ENCODE peak calls at places on chromosome 12, in five cellular contexts. One of them, this sample, is unnamed.

GRCh38 chr12:124939428-124940142 is 25.1 kb upstream of the UBC start:
- DNase-seq in IMR-90: peak; percentile 98
- DNase-seq in K562: peak; percentile 96
- DNase-seq in A549: peak; percentile 97
- DNase-seq in H1: peak; percentile 95
- DNase-seq in this sample: peak; percentile 90

GRCh38 chr12:6554990-6555691 is 701 bp downstream of the IFFO1 start:
- DNase-seq in IMR-90: no peak
- DNase-seq in A549: no peak
- DNase-seq in K562: no peak
- DNase-seq in H1: no peak
- DNase-seq in this sample: no peak

GRCh38 chr12:132597333-132598283 is 12.8 kb downstream of the LRCOL1 start:
- DNase-seq in H1: peak; percentile 62
- DNase-seq in IMR-90: peak; percentile 23
- DNase-seq in A549: peak; percentile 74
- DNase-seq in K562: peak; percentile 62
- DNase-seq in this sample: no peak

GRCh38 chr12:57527184-57527583 is 4.6 kb downstream of the MBD6 start:
- DNase-seq in IMR-90: no peak
- DNase-seq in H1: no peak
- DNase-seq in K562: no peak
- DNase-seq in A549: no peak
- DNase-seq in this sample: no peak

GRCh38 chr12:52884526-52885293 is 20.2 kb downstream of the KRT8 start:
- DNase-seq in H1: peak; percentile 98
- DNase-seq in K562: peak; percentile 83
- DNase-seq in A549: peak; percentile 74
- DNase-seq in IMR-90: peak; percentile 36
- DNase-seq in this sample: peak; percentile 97

GRCh38 chr12:64450057-64450640 is 1.8 kb upstream of the TBK1 start:
- DNase-seq in K562: no peak
- DNase-seq in IMR-90: no peak
- DNase-seq in A549: no peak
- DNase-seq in H1: no peak
- DNase-seq in this sample: no peak

GRCh38 chr12:49809369-49810158 is 18.6 kb downstream of the NCKAP5L start:
- DNase-seq in K562: no peak
- DNase-seq in A549: no peak
- DNase-seq in H1: no peak
- DNase-seq in IMR-90: no peak
- DNase-seq in this sample: no peak

GRCh38 chr12:12661086-12661485 is 34.9 kb downstream of the GPR19 start:
- DNase-seq in K562: no peak
- DNase-seq in A549: no peak
- DNase-seq in H1: no peak
- DNase-seq in IMR-90: peak; percentile 76
- DNase-seq in this sample: no peak

GRCh38 chr12:48131517-48131916 is 12.4 kb downstream of the PFKM start:
- DNase-seq in IMR-90: no peak
- DNase-seq in H1: no peak
- DNase-seq in K562: no peak
- DNase-seq in A549: no peak
- DNase-seq in this sample: no peak

GRCh38 chr12:98856897-98857540 is 211.9 kb downstream of the APAF1 start:
- DNase-seq in H1: peak; percentile 60
- DNase-seq in A549: no peak
- DNase-seq in K562: no peak
- DNase-seq in IMR-90: no peak
- DNase-seq in this sample: no peak

GRCh38 chr12:98582093-98582492 is 11.4 kb upstream of the SLC25A3 start:
- DNase-seq in H1: no peak
- DNase-seq in K562: no peak
- DNase-seq in A549: no peak
- DNase-seq in IMR-90: peak; percentile 58
- DNase-seq in this sample: no peak

GRCh38 chr12:110107369-110108281 is 16.5 kb upstream of the IFT81 start:
- DNase-seq in K562: peak; percentile 41
- DNase-seq in IMR-90: peak; percentile 97
- DNase-seq in H1: no peak
- DNase-seq in A549: peak; percentile 98
- DNase-seq in this sample: peak; percentile 73
- TF ChIP-seq MAFK in K562: no peak
- TF ChIP-seq MAFK in IMR-90: no peak
- TF ChIP-seq MAFK in H1: no peak
- TF ChIP-seq MAFK in A549: no peak
- TF ChIP-seq MAFK in this sample: no peak

GRCh38 chr12:112126000-112126431 is 656 bp downstream of the TRAFD1 start:
- DNase-seq in H1: no peak
- DNase-seq in A549: no peak
- DNase-seq in IMR-90: no peak
- DNase-seq in K562: peak; percentile 21
- DNase-seq in this sample: no peak
- TF ChIP-seq MAFK in H1: no peak
- TF ChIP-seq MAFK in A549: no peak
- TF ChIP-seq MAFK in IMR-90: no peak
- TF ChIP-seq MAFK in K562: no peak
- TF ChIP-seq MAFK in this sample: no peak

GRCh38 chr12:5034605-5035004 is 9.1 kb upstream of the KCNA5 start:
- DNase-seq in IMR-90: no peak
- DNase-seq in K562: no peak
- DNase-seq in H1: no peak
- DNase-seq in A549: no peak
- DNase-seq in this sample: no peak
- TF ChIP-seq MAFK in IMR-90: no peak
- TF ChIP-seq MAFK in K562: no peak
- TF ChIP-seq MAFK in H1: no peak
- TF ChIP-seq MAFK in A549: no peak
- TF ChIP-seq MAFK in this sample: no peak

GRCh38 chr12:104569348-104570173 is 112.8 kb downstream of the CHST11 start:
- DNase-seq in IMR-90: no peak
- DNase-seq in K562: no peak
- DNase-seq in A549: no peak
- DNase-seq in H1: no peak
- DNase-seq in this sample: no peak
- TF ChIP-seq MAFK in IMR-90: no peak
- TF ChIP-seq MAFK in K562: no peak
- TF ChIP-seq MAFK in A549: no peak
- TF ChIP-seq MAFK in H1: no peak
- TF ChIP-seq MAFK in this sample: no peak

GRCh38 chr12:4289334-4289878 is 15.8 kb downstream of the CCND2 start:
- DNase-seq in K562: no peak
- DNase-seq in A549: no peak
- DNase-seq in H1: no peak
- DNase-seq in IMR-90: no peak
- DNase-seq in this sample: no peak
- TF ChIP-seq MAFK in K562: no peak
- TF ChIP-seq MAFK in A549: no peak
- TF ChIP-seq MAFK in H1: no peak
- TF ChIP-seq MAFK in IMR-90: no peak
- TF ChIP-seq MAFK in this sample: no peak